ENCODE peak calls at places on chromosome 22, in ten cellular contexts. C is IMR-90, U is Peyer's patch, B is heart right ventricle, S is endothelial cell of umbilical vein, V is suprapubic skin, D is tibial artery, F is mammary epithelial cell, K is DND-41, Q is keratinocyte. N is an unnamed sample. For H3K9me3, the result is how much of the 10 kb centered on the place peaks cover.

GRCh38 chr22:28129319-28129962 is 210.4 kb upstream of the PITPNB start:
- DNase-seq in U (no peak), K (no peak), Q (no peak), C (no peak), S (no peak), F (no peak), V (no peak), B (no peak), D (no peak), N (no peak)

GRCh38 chr22:41951898-41952474 is at the start of gene SMIM45:
- DNase-seq in Q (no peak), F (no peak), V (no peak), K (no peak), U (peak), C (no peak), S (no peak), B (no peak), D (no peak), N (no peak)

GRCh38 chr22:30636226-30637077 is 871 bp downstream of the SLC35E4 start:
- DNase-seq in F (peak), Q (no peak), V (no peak), C (no peak), B (no peak), S (peak), D (no peak), K (no peak), U (peak), N (peak)

GRCh38 chr22:30474683-30475424 is 3.0 kb upstream of the SEC14L3 start:
- DNase-seq in D (no peak), S (no peak), V (no peak), U (no peak), B (no peak), K (peak), Q (no peak), C (no peak), F (peak), N (no peak)

GRCh38 chr22:32042924-32043323 is at the start of gene SLC5A1:
- DNase-seq in V (peak), C (no peak), U (no peak), Q (peak), K (no peak), D (no peak), F (peak), B (no peak), S (no peak), N (no peak)

GRCh38 chr22:40690370-40690769 is 11.1 kb downstream of the MCHR1 start:
- DNase-seq in C (no peak), D (no peak), U (no peak), B (no peak), Q (no peak), V (no peak), F (no peak), S (no peak), K (no peak), N (no peak)

GRCh38 chr22:40107756-40108437 is 69.8 kb upstream of the TNRC6B start:
- DNase-seq in F (peak), C (peak), B (peak), S (no peak), V (no peak), U (no peak), K (peak), Q (no peak), D (no peak), N (no peak)

GRCh38 chr22:19882446-19883381 is 28.0 kb upstream of the GNB1L start:
- DNase-seq in K (no peak), B (no peak), S (no peak), U (no peak), Q (no peak), V (peak), C (no peak), D (peak), F (no peak), N (no peak)

GRCh38 chr22:25970348-25970995 is 198.8 kb upstream of the SEZ6L start:
- DNase-seq in D (no peak), V (no peak), K (no peak), S (no peak), U (no peak), B (peak), C (no peak), F (no peak), Q (no peak), N (peak)

GRCh38 chr22:40739723-40740122 is 60.4 kb downstream of the MCHR1 start:
- DNase-seq in U (no peak), B (no peak), V (no peak), S (peak), C (no peak), Q (no peak), K (peak), D (no peak), F (peak), N (no peak)

GRCh38 chr22:45783021-45783420 is 111.4 kb downstream of the ATXN10 start:
- DNase-seq in U (no peak), Q (no peak), C (no peak), D (no peak), K (no peak), S (no peak), V (no peak), B (no peak), F (no peak), N (no peak)

GRCh38 chr22:29308791-29309262 is 2.4 kb downstream of the GAS2L1 start:
- DNase-seq in B (no peak), Q (peak), F (peak), S (peak), V (no peak), C (peak), D (no peak), U (no peak), K (no peak), N (no peak)

GRCh38 chr22:42716649-42717127 is 4.0 kb downstream of the A4GALT start:
- DNase-seq in V (no peak), C (no peak), F (no peak), D (no peak), U (peak), K (no peak), B (no peak), S (no peak), Q (no peak), N (no peak)

GRCh38 chr22:19105867-19106802 is 16.1 kb downstream of the DGCR2 start:
- DNase-seq in U (peak), C (no peak), V (no peak), K (no peak), B (no peak), D (no peak), S (no peak), F (peak), Q (no peak), N (no peak)

GRCh38 chr22:40031766-40032470 is 37.2 kb downstream of the FAM83F start:
- DNase-seq in Q (no peak), K (no peak), D (peak), U (no peak), V (no peak), B (no peak), S (no peak), C (no peak), F (no peak), N (no peak)

GRCh38 chr22:19678949-19679348 is 35.4 kb upstream of the SEPTIN5 start:
- DNase-seq in D (no peak), F (no peak), K (no peak), S (no peak), U (no peak), B (no peak), V (no peak), C (no peak), Q (no peak), N (no peak)

GRCh38 chr22:40654522-40655167 is 18.1 kb upstream of the MRTFA start:
- DNase-seq in B (peak), Q (no peak), C (peak), U (no peak), S (peak), D (peak), F (peak), V (no peak), K (no peak), N (peak)

GRCh38 chr22:28989035-28989464 is 72.6 kb downstream of the C22orf31 start:
- DNase-seq in B (no peak), U (no peak), F (peak), K (no peak), V (no peak), Q (no peak), D (no peak), S (no peak), C (no peak), N (no peak)

GRCh38 chr22:42793848-42794405 is 63.1 kb downstream of the ARFGAP3 start:
- DNase-seq in C (no peak), B (no peak), U (no peak), S (no peak), V (no peak), F (no peak), Q (no peak), K (no peak), D (no peak), N (no peak)

GRCh38 chr22:19806213-19807160 is 45.9 kb downstream of the TBX1 start:
- DNase-seq in B (no peak), V (peak), C (no peak), S (peak), F (peak), K (no peak), U (no peak), D (no peak), Q (peak), N (peak)

GRCh38 chr22:32904044-32904443 is 102.5 kb downstream of the TIMP3 start:
- DNase-seq in D (no peak), K (peak), F (peak), C (peak), B (peak), U (no peak), Q (no peak), V (no peak), S (no peak), N (no peak)

GRCh38 chr22:27460596-27461347 is 340.8 kb downstream of the MN1 start:
- DNase-seq in Q (no peak), F (no peak), U (no peak), B (no peak), C (peak), S (no peak), V (peak), K (no peak), D (peak), N (peak)

GRCh38 chr22:28029962-28030361 is 110.9 kb upstream of the PITPNB start:
- DNase-seq in K (no peak), Q (no peak), B (no peak), S (no peak), V (no peak), D (no peak), U (no peak), F (no peak), C (no peak), N (no peak)

GRCh38 chr22:24982301-24983056 is 30.0 kb downstream of the KIAA1671 start:
- DNase-seq in U (no peak), B (no peak), D (no peak), S (no peak), Q (no peak), F (no peak), C (no peak), K (no peak), V (no peak), N (no peak)

GRCh38 chr22:20847318-20847822 is 11.2 kb downstream of the PI4KA start:
- DNase-seq in F (no peak), S (no peak), U (no peak), C (no peak), B (no peak), Q (no peak), K (no peak), V (no peak), D (no peak), N (no peak)

GRCh38 chr22:41280854-41281253 is 5.1 kb downstream of the RANGAP1 start:
- DNase-seq in D (no peak), Q (no peak), F (no peak), V (no peak), K (no peak), S (no peak), B (no peak), C (no peak), U (no peak), N (no peak)

GRCh38 chr22:27097933-27098332 is 440.5 kb downstream of the MIAT start:
- DNase-seq in K (no peak), S (no peak), U (no peak), F (no peak), B (no peak), V (no peak), C (no peak), Q (no peak), D (no peak), N (no peak)

GRCh38 chr22:19527861-19528417 is 3.7 kb upstream of the CLDN5 start:
- DNase-seq in D (no peak), S (no peak), U (no peak), C (peak), V (no peak), K (no peak), F (peak), B (no peak), Q (no peak), N (no peak)

GRCh38 chr22:28864878-28865596 is 18.3 kb upstream of the ZNRF3 start:
- DNase-seq in Q (no peak), V (no peak), S (no peak), C (no peak), K (no peak), F (no peak), D (no peak), U (no peak), B (no peak), N (no peak)

GRCh38 chr22:43008509-43008908 is 6.4 kb downstream of the PACSIN2 start:
- DNase-seq in B (no peak), C (no peak), U (no peak), F (no peak), K (no peak), V (peak), S (no peak), Q (no peak), D (peak), N (no peak)

GRCh38 chr22:26568207-26568706 is 21.7 kb downstream of the TPST2 start:
- DNase-seq in V (no peak), B (no peak), S (peak), K (no peak), Q (peak), F (peak), C (peak), U (no peak), D (no peak), N (no peak)

GRCh38 chr22:25068701-25069100 is 116.2 kb downstream of the KIAA1671 start:
- DNase-seq in D (no peak), S (no peak), V (no peak), F (no peak), K (peak), B (no peak), C (no peak), U (peak), Q (no peak), N (no peak)

GRCh38 chr22:41237707-41238569 is 2.8 kb downstream of the CHADL start:
- DNase-seq in B (peak), Q (no peak), C (peak), K (peak), F (peak), S (peak), D (peak), V (no peak), U (peak), N (peak)

GRCh38 chr22:24707477-24707816 is 67.1 kb downstream of the PIWIL3 start:
- DNase-seq in V (no peak), Q (no peak), U (no peak), B (no peak), S (no peak), C (no peak), K (no peak), F (no peak), D (no peak), N (no peak)

GRCh38 chr22:35600466-35600865 is 16.7 kb downstream of the MB start:
- DNase-seq in C (no peak), D (no peak), Q (no peak), V (no peak), K (no peak), S (no peak), B (no peak), U (no peak), F (no peak), N (no peak)

GRCh38 chr22:48084041-48084748 is 1321.7 kb downstream of the TBC1D22A start:
- DNase-seq in V (no peak), S (no peak), K (peak), C (no peak), U (peak), D (no peak), F (no peak), B (no peak), Q (no peak), N (no peak)
- H3K9me3 ChIP-seq in V (under half), S (under half), K (under half), C (half or more), U (under half), D (under half), F (half or more), B (under half), Q (under half), N (under half)

DNA sequence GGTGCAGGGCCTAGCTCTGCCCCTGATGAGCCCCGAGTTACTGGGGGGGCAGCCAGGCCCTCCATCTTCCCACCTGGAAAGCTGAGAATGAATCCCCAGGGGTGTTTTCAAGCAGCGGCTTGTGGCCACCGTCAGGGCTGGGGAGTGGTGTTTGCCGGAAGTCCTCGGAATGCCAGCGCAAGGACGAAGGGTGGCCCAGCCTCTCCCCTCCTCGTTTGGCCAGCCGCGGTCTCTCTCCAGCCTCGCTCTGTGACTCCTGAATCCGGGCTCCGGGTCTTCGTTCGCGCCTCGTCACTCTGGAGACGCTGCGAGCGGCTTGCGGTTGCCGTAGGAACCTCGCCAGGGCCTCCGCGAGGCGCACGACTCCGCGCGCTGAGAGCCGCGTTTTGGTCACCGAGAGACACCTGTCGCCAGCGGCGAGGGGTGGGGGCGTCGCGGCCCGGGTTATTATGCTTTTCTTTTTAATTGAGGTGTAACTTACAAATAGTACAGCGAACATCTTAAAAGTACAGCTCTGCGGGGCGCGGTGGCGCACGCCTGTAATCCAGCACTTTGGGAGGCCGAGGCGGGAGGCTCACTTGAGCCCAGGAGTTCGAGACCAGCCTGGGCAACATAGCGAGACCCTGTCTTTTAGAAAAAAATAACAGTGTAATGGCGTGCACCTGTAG is 6.3 kb upstream of the KDELR3 start:
- DNase-seq in U (peak), Q (no peak), C (peak), B (peak), K (peak), D (peak), S (peak), F (peak), V (peak), N (peak)
- TF ChIP-seq CTCF in U (no peak), Q (no peak), C (peak), B (no peak), K (peak), D (no peak), S (no peak), F (no peak), V (no peak), N (peak)

DNA sequence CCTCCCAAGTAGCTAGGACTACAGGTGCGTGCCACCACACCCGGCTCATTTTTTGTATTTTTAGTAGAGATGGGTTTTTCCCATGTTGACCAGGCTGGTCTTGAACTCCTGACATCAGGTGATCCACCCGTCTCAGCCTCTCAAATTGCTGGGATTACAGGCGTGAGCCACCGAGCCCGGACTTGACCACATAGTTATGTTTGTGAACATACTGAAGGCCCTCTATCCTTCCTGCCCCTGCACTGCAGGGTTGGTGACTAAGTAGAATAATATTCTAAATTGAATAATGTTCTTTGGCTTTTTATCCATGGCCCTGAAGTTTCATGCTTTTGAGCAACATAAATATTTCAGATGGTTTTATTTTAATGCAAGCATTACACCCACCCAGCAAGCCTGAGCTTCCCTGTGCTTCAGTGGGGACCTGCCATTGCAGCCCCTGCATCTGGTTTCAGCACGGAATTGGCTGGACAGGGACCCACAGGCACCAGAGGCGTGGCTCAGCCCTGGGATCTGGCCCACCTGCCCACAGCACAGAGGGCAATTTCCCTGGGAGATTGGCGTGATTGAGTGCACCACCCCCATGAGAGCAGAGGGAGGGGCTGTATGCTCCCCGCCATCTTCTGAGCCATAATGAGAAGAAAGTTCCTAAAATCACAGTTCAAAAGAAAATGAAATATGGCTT is 460.5 kb downstream of the BRD1 start:
- DNase-seq in K (no peak), C (no peak), V (peak), Q (no peak), F (no peak), D (no peak), B (no peak), U (peak), S (no peak), N (no peak)
- H3K9me3 ChIP-seq in K (under half), C (half or more), V (under half), Q (under half), F (half or more), D (under half), B (under half), U (under half), S (under half), N (under half)

GRCh38 chr22:50276143-50276542 is 6.0 kb upstream of the MAPK11 start:
- DNase-seq in S (peak), Q (no peak), U (peak), K (peak), F (no peak), B (no peak), D (no peak), C (peak), V (no peak), N (peak)
- TF ChIP-seq CTCF in S (peak), Q (peak), U (peak), K (peak), F (peak), B (peak), D (peak), C (peak), V (peak), N (peak)

DNA sequence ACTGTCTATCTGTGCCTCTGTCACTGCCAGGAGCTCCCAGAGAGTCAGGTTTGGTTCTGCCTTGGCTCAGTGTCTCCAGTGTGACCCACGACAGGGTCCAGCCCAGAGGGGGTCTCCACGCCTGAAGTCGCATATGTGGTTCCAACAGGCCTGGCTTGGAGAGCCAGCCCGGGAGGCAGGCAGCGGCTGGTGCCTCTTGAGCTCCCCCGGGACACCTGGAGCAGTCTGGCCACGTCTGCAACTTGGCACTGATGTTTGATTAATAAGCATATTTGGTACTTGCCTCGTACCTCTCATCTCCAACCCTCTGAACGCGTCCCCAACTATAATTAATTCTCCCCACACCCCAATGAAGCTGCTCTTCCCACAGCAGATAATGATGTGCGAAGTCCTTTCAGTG is 31.7 kb upstream of the SHISAL1 start:
- DNase-seq in B (no peak), D (no peak), V (no peak), C (no peak), F (no peak), K (no peak), U (no peak), S (no peak), Q (no peak), N (no peak)
- H3K9me3 ChIP-seq in B (under half), D (under half), V (under half), C (under half), F (under half), K (under half), U (under half), S (under half), Q (under half), N (under half)

GRCh38 chr22:22061085-22062077 is 78.8 kb upstream of the TOP3B start:
- DNase-seq in Q (no peak), U (no peak), S (no peak), D (peak), B (peak), V (no peak), F (peak), C (peak), K (no peak), N (peak)
- TF ChIP-seq CTCF in Q (peak), U (peak), S (no peak), D (peak), B (no peak), V (peak), F (no peak), C (peak), K (no peak), N (peak)

DNA sequence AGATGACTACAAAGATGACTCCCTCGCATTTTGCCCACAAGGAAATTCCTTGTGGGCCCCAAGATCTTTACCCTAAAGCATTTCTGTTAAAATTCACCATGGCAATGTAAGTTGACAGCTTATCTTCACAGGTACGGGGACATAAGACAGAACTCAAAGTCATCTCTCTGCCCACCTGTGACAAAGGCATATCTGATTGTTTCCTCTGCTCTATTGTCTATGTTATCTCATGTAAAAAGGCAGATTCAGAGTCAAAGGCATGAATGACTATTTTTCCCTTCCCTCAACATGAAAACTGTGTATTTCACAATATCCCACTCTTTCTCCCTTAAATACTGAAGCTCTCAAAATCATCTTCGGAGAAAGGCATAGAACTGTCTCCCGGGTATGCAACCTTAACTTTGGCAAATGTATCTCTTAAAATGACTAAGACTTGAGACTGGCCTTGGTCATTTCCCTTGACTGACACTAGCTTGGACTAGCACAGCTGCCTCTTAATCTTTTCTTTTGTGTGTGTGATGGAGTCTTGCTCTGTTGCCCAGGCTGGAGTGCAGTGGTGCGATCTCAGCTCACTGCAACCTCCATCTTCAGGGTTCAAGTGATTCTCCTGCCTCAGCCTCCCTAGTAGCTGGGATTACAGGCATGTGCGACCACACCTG is 103.2 kb downstream of the MICAL3 start:
- DNase-seq in S (no peak), F (no peak), U (no peak), K (no peak), V (no peak), Q (no peak), B (no peak), D (no peak), C (no peak), N (no peak)
- H3K9me3 ChIP-seq in S (under half), F (under half), U (under half), K (under half), V (under half), Q (under half), B (under half), D (under half), C (under half), N (under half)

N was measured in left ventricle myocardium inferior.